ENCODE peak calls at places on chromosome 15, in ten cellular contexts. L, E, V, P, J, H, X, Q, B and O are unnamed samples.

GRCh38 chr15:99365232-99365631 is 114.0 kb downstream of the LRRC28 start:
- DNase-seq in L (no peak), E (no peak), V (no peak), P (no peak), J (no peak), H (no peak), X (no peak), Q (no peak), B (no peak), O (no peak)

GRCh38 chr15:96171842-96172241 is 158.7 kb upstream of the NR2F2 start:
- DNase-seq in L (no peak), E (peak; percentile 55), V (no peak), P (no peak), J (peak; percentile 70), H (no peak), X (no peak), Q (peak; percentile 57), B (peak; percentile 21), O (no peak)

GRCh38 chr15:77120576-77120975 is 49.7 kb upstream of the TSPAN3 start:
- DNase-seq in L (no peak), E (no peak), V (no peak), P (no peak), J (no peak), H (no peak), X (no peak), Q (peak; percentile 16), B (no peak), O (no peak)

GRCh38 chr15:85099195-85099803 is 117.6 kb downstream of the PDE8A start:
- DNase-seq in L (peak; percentile 57), E (no peak), V (no peak), P (no peak), J (no peak), H (no peak), X (no peak), Q (no peak), B (no peak), O (no peak)

GRCh38 chr15:81087121-81087520 is 46.9 kb upstream of the CFAP161 start:
- DNase-seq in L (no peak), E (no peak), V (no peak), P (no peak), J (peak; percentile 90), H (peak; percentile 68), X (no peak), Q (no peak), B (no peak), O (no peak)

GRCh38 chr15:42553549-42553948 is 4.9 kb downstream of the HAUS2 start:
- DNase-seq in L (no peak), E (no peak), V (no peak), P (no peak), J (no peak), H (no peak), X (no peak), Q (no peak), B (no peak), O (no peak)

GRCh38 chr15:32670624-32671022 is 29.1 kb downstream of the SCG5 start:
- DNase-seq in L (no peak), E (no peak), V (no peak), P (no peak), J (peak; percentile 56), H (peak; percentile 46), X (no peak), Q (no peak), B (no peak), O (no peak)

GRCh38 chr15:34772312-34772711 is 17.5 kb upstream of the GJD2 start:
- DNase-seq in L (no peak), E (no peak), V (no peak), P (no peak), J (no peak), H (no peak), X (no peak), Q (no peak), B (no peak), O (no peak)

GRCh38 chr15:67096536-67097294 is 31.3 kb downstream of the SMAD3 start:
- DNase-seq in L (no peak), E (no peak), V (no peak), P (no peak), J (no peak), H (peak; percentile 79), X (no peak), Q (no peak), B (no peak), O (no peak)

GRCh38 chr15:50418041-50418583 is 6.1 kb upstream of the USP8 start:
- DNase-seq in L (no peak), E (no peak), V (no peak), P (no peak), J (no peak), H (peak; percentile 27), X (no peak), Q (no peak), B (no peak), O (no peak)

GRCh38 chr15:86236721-86237121 is 157.1 kb downstream of the AGBL1 start:
- DNase-seq in L (no peak), E (no peak), V (no peak), P (no peak), J (no peak), H (no peak), X (peak; percentile 53), Q (peak; percentile 86), B (peak; percentile 74), O (no peak)

DNA sequence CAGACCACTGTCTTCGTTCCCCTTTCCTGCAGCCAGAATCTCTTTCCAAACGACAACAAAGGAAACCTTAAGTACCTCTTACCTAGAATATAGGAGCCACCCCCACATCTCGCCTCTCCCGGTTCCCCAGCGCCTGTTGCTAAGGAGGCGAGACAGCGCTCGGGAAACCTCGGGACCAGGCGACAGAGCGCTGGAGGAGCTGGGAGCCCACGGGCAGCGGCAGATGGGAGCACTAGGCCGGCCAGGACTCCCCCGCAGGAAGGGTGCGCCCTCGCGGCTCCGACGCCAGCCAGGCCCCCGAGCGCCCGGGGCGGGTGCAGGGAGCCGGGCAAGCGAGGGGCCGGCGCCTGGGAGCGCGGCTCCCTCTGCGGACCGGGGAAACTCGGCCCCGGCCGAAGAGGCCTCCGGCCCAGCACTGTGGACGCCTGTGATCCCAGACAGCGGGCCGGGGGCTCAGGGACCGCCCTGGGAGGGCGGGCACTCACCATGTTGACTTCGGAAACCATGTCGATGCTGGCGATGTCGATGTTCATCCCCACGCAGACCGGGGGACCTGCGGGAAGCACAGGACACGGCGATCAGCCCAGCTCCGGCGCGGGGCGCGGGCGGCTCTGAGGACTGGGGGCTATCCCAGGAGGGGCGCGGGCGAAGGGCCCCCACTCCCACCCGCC is 814 bp downstream of the GABRB3 start:
- DNase-seq in L (peak; percentile 73), E (peak; percentile 62), V (no peak), P (no peak), J (no peak), H (peak; percentile 20), X (peak; percentile 64), Q (peak; percentile 41), B (no peak), O (no peak)
- H3K4me3 ChIP-seq in L (peak overlapping the region; percentile 73), E (peak overlapping the region; percentile 33), V (no peak overlapping the region), P (no peak overlapping the region), J (no peak overlapping the region), H (no peak overlapping the region), X (peak overlapping the region; percentile 74), Q (peak overlapping the region; percentile 74), B (peak overlapping the region; percentile 79), O (peak overlapping the region; percentile 54)

DNA sequence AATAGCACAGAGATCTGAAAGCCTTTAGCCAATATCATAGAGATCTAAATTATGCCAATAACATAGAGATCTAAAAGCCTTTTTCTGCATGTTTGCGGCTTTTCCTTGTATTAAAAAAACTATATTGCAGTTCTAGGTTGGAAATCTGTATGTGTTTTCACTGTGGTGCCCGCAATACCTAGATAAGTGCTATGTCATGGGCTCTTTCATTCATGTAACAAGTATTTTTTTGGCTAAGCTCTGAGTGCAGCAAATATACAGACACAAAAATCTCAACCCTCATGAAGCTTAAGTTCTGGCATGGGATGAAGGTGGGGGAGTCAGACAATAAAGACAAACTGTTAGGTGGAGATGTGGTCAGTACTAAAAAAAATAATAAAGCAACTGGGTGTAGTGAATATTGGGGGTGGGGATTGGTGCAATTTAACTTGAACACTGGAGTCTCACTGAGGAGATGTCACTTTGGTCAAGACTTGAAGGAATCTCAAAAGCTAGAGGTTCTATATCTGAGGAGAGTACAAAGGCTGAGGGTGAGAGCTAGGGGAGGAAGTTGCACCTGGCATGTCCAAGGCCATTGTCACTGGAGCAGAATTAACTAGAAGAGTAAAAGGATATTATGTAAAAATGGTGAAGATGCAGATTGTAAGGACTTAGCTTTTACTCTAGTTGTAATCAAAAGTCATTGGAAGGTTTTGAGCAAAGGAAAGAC is 978 bp downstream of the BUB1B start:
- DNase-seq in L (no peak), E (no peak), V (no peak), P (no peak), J (no peak), H (no peak), X (peak; percentile 24), Q (peak; percentile 12), B (no peak), O (no peak)
- H3K4me3 ChIP-seq in L (peak overlapping the region; percentile 68), E (peak overlapping the region; percentile 79), V (peak overlapping the region; percentile 99), P (peak overlapping the region; percentile 65), J (peak overlapping the region; percentile 92), H (peak overlapping the region; percentile 100), X (peak overlapping the region; percentile 90), Q (peak overlapping the region; percentile 79), B (peak overlapping the region; percentile 69), O (no peak overlapping the region)

GRCh38 chr15:38042707-38043445 is 108.4 kb downstream of the TMCO5A start:
- DNase-seq in L (no peak), E (no peak), V (no peak), P (no peak), J (peak; percentile 24), H (no peak), X (no peak), Q (no peak), B (no peak), O (no peak)
- H3K4me3 ChIP-seq in L (no peak overlapping the region), E (no peak overlapping the region), V (no peak overlapping the region), P (no peak overlapping the region), J (no peak overlapping the region), H (no peak overlapping the region), X (no peak overlapping the region), Q (no peak overlapping the region), B (no peak overlapping the region), O (no peak overlapping the region)

GRCh38 chr15:31442203-31443090 is 115.8 kb downstream of the KLF13 start:
- DNase-seq in L (no peak), E (peak; percentile 42), V (peak; percentile 78), P (no peak), J (peak; percentile 92), H (peak; percentile 93), X (peak; percentile 72), Q (peak; percentile 61), B (peak; percentile 52), O (no peak)

GRCh38 chr15:31446546-31446945 is 119.9 kb downstream of the KLF13 start:
- DNase-seq in L (no peak), E (no peak), V (no peak), P (no peak), J (no peak), H (no peak), X (no peak), Q (no peak), B (no peak), O (no peak)

GRCh38 chr15:31447893-31448634 is 121.4 kb downstream of the KLF13 start:
- DNase-seq in L (no peak), E (no peak), V (no peak), P (no peak), J (no peak), H (no peak), X (no peak), Q (no peak), B (no peak), O (no peak)

GRCh38 chr15:31448635-31448979 is 122.0 kb downstream of the KLF13 start:
- DNase-seq in L (no peak), E (no peak), V (no peak), P (no peak), J (no peak), H (no peak), X (no peak), Q (no peak), B (no peak), O (no peak)

GRCh38 chr15:31444844-31445243 is 118.2 kb downstream of the KLF13 start:
- DNase-seq in L (no peak), E (no peak), V (no peak), P (no peak), J (no peak), H (no peak), X (no peak), Q (no peak), B (no peak), O (no peak)
- H3K4me3 ChIP-seq in L (no peak overlapping the region), E (no peak overlapping the region), V (no peak overlapping the region), P (no peak overlapping the region), J (no peak overlapping the region), H (no peak overlapping the region), X (no peak overlapping the region), Q (no peak overlapping the region), B (no peak overlapping the region), O (no peak overlapping the region)